ENCODE peak calls at places on chromosomes 2 and 18, in ten cellular contexts. V, F, K, H, M, N, Q, R, W and L are unnamed samples.

GRCh38 chr18:9135912-9136314 is 668 bp upstream of the ANKRD12 start:
- DNase-seq in V (no peak), F (no peak), K (no peak), H (no peak), M (no peak), N (no peak), Q (peak; percentile 75), R (no peak), W (peak; percentile 22), L (no peak)

GRCh38 chr18:58135806-58136331 is 91.8 kb downstream of the NEDD4L start:
- DNase-seq in V (peak; percentile 47), F (no peak), K (peak; percentile 57), H (peak; percentile 45), M (no peak), N (peak; percentile 53), Q (peak; percentile 74), R (no peak), W (no peak), L (peak; percentile 80)

GRCh38 chr2:88831792-88832248 is 140.3 kb downstream of the RPIA start:
- DNase-seq in V (no peak), F (peak; percentile 93), K (peak; percentile 32), H (no peak), M (no peak), N (peak; percentile 33), Q (peak; percentile 85), R (no peak), W (no peak), L (peak; percentile 6)

GRCh38 chr2:65800998-65801397 is 368.6 kb upstream of the SPRED2 start:
- DNase-seq in V (no peak), F (no peak), K (peak; percentile 12), H (no peak), M (no peak), N (no peak), Q (peak; percentile 51), R (no peak), W (no peak), L (peak; percentile 3)

GRCh38 chr2:53210538-53210937 is 557.1 kb upstream of the CHAC2 start:
- DNase-seq in V (no peak), F (no peak), K (no peak), H (no peak), M (no peak), N (no peak), Q (no peak), R (no peak), W (no peak), L (no peak)

GRCh38 chr2:71347517-71347916 is 15.9 kb downstream of the ZNF638 start:
- DNase-seq in V (no peak), F (no peak), K (peak; percentile 40), H (no peak), M (no peak), N (no peak), Q (peak; percentile 18), R (no peak), W (no peak), L (peak; percentile 40)

GRCh38 chr18:66079401-66079800 is 328.6 kb downstream of the CDH7 start:
- DNase-seq in V (no peak), F (no peak), K (no peak), H (no peak), M (no peak), N (no peak), Q (no peak), R (no peak), W (no peak), L (no peak)

GRCh38 chr2:144946263-144946662 is 426.3 kb upstream of the ZEB2 start:
- DNase-seq in V (no peak), F (no peak), K (no peak), H (no peak), M (no peak), N (no peak), Q (no peak), R (no peak), W (no peak), L (no peak)

GRCh38 chr2:142841788-142842187 is 35.7 kb upstream of the KYNU start:
- DNase-seq in V (no peak), F (no peak), K (peak; percentile 20), H (no peak), M (no peak), N (no peak), Q (no peak), R (no peak), W (no peak), L (no peak)

GRCh38 chr2:109067829-109068152 is 61.2 kb upstream of the SH3RF3 start:
- DNase-seq in V (no peak), F (peak; percentile 40), K (no peak), H (no peak), M (no peak), N (no peak), Q (no peak), R (no peak), W (no peak), L (no peak)

GRCh38 chr2:202014328-202015034 is 19.2 kb upstream of the FZD7 start:
- DNase-seq in V (peak; percentile 36), F (no peak), K (no peak), H (no peak), M (no peak), N (no peak), Q (no peak), R (no peak), W (no peak), L (no peak)

GRCh38 chr2:121405233-121405632 is 120.2 kb upstream of the TFCP2L1 start:
- DNase-seq in V (no peak), F (no peak), K (no peak), H (no peak), M (no peak), N (no peak), Q (no peak), R (no peak), W (no peak), L (no peak)

GRCh38 chr2:110820128-110820527 is 87.8 kb downstream of the ACOXL start:
- DNase-seq in V (no peak), F (no peak), K (no peak), H (no peak), M (no peak), N (no peak), Q (no peak), R (no peak), W (no peak), L (no peak)

GRCh38 chr2:190344275-190344827 is 962 bp downstream of the INPP1 start:
- DNase-seq in V (peak; percentile 53), F (no peak), K (no peak), H (no peak), M (no peak), N (peak; percentile 50), Q (peak; percentile 74), R (no peak), W (no peak), L (no peak)
- TF ChIP-seq CTCF in V (peak; percentile 36), F (peak; percentile 17), K (peak; percentile 52), H (peak; percentile 37), M (no peak), N (peak; percentile 60), Q (peak; percentile 14), R (peak; percentile 40), W (no peak), L (peak; percentile 45)

GRCh38 chr2:217789003-217789735 is 213.6 kb downstream of the TNS1 start:
- DNase-seq in V (peak; percentile 84), F (peak; percentile 92), K (peak; percentile 63), H (no peak), M (peak; percentile 87), N (peak; percentile 94), Q (peak; percentile 88), R (no peak), W (no peak), L (peak; percentile 64)
- H3K4me3 ChIP-seq in V (no peak overlapping the region), F (peak overlapping the region; percentile 26), K (no peak overlapping the region), H (no peak overlapping the region), M (peak overlapping the region; percentile 17), N (no peak overlapping the region), Q (no peak overlapping the region), R (no peak overlapping the region), W (no peak overlapping the region), L (no peak overlapping the region)

GRCh38 chr2:236501531-236501930 is 68.1 kb upstream of the ACKR3 start:
- DNase-seq in V (no peak), F (no peak), K (no peak), H (no peak), M (no peak), N (no peak), Q (no peak), R (no peak), W (no peak), L (no peak)

GRCh38 chr2:236498369-236498768 is 71.3 kb upstream of the ACKR3 start:
- DNase-seq in V (no peak), F (no peak), K (no peak), H (no peak), M (no peak), N (no peak), Q (no peak), R (peak; percentile 35), W (no peak), L (peak; percentile 69)

GRCh38 chr2:236501026-236501425 is 68.6 kb upstream of the ACKR3 start:
- DNase-seq in V (no peak), F (no peak), K (no peak), H (no peak), M (no peak), N (no peak), Q (no peak), R (no peak), W (no peak), L (no peak)

GRCh38 chr2:236503100-236503499 is 66.5 kb upstream of the ACKR3 start:
- DNase-seq in V (no peak), F (no peak), K (no peak), H (no peak), M (no peak), N (no peak), Q (no peak), R (no peak), W (no peak), L (no peak)

DNA sequence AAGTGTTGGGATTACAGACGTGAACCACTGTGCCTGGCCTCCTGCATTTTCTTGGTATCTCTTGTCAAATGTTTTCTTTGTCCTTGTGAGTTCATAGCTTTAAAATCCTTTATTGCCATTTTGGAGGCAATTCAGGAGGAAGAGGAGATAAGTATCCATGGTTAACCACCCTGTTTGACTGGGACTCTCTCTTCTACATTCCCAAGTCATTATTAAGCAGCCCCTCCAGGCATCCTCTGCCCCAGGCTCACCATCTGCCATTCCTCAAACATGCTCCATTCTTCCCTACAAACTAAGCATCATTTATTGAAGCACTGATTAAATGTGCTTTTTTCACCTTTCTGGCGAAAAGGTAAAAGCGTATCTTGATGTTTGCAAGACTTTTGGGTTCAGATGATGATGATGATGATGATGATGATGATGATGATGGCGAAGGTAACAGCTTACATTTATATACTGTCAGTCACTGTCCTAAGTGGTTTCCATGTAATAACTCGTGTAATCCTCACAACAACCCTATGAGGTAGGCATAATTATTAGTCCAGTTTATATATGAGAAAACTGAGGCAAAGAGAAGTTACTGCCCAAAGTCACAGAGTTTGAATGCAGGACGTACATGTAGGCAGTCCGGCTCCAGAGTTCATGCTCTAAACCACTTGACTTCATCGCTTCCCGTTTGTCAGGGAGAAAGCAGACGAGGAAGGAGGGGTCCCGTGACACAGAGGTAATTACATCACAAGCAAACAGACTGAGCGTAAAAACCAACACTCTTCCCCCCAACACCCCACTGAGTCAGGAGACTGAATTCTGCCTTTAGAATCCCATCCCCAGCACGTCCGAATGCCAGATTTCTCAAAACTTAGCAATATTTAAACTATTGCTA is 69.7 kb upstream of the ACKR3 start:
- DNase-seq in V (no peak), F (no peak), K (no peak), H (no peak), M (no peak), N (no peak), Q (peak; percentile 9), R (peak; percentile 28), W (no peak), L (peak; percentile 13)
- TF ChIP-seq CTCF in V (no peak), F (no peak), K (no peak), H (no peak), M (no peak), N (no peak), Q (no peak), R (no peak), W (no peak), L (no peak)

GRCh38 chr18:56987236-56987635 is 159.7 kb upstream of the BOD1L2 start:
- DNase-seq in V (no peak), F (no peak), K (no peak), H (no peak), M (no peak), N (no peak), Q (no peak), R (no peak), W (no peak), L (no peak)
- H3K4me3 ChIP-seq in V (no peak overlapping the region), F (no peak overlapping the region), K (no peak overlapping the region), H (no peak overlapping the region), M (no peak overlapping the region), N (no peak overlapping the region), Q (no peak overlapping the region), R (no peak overlapping the region), W (no peak overlapping the region), L (no peak overlapping the region)